ENCODE peak calls at places on chromosome 16, in four cellular contexts. J, I, Q and T are unnamed samples.

GRCh38 chr16:3058173-3059030 is 7.0 kb upstream of the IL32 start:
- DNase-seq in J (no peak), I (peak; percentile 41), Q (peak; percentile 55), T (peak; percentile 85)

GRCh38 chr16:54000361-54000760 is 286.2 kb downstream of the IRX3 start:
- DNase-seq in J (no peak), I (no peak), Q (no peak), T (no peak)

GRCh38 chr16:6081320-6081976 is 983.9 kb upstream of the EEF2KMT start:
- DNase-seq in J (no peak), I (no peak), Q (peak; percentile 48), T (no peak)

GRCh38 chr16:80924372-80924978 is 82.2 kb downstream of the CMC2 start:
- DNase-seq in J (no peak), I (no peak), Q (peak; percentile 41), T (peak; percentile 74)

GRCh38 chr16:88337538-88337937 is 45.2 kb upstream of the ZNF469 start:
- DNase-seq in J (no peak), I (no peak), Q (no peak), T (no peak)

GRCh38 chr16:65904361-65904760 is 462.1 kb upstream of the CDH5 start:
- DNase-seq in J (no peak), I (no peak), Q (no peak), T (no peak)

GRCh38 chr16:48003226-48003907 is 152.4 kb downstream of the ABCC12 start:
- DNase-seq in J (no peak), I (no peak), Q (no peak), T (no peak)

GRCh38 chr16:53775821-53776431 is 72.0 kb downstream of the FTO start:
- DNase-seq in J (no peak), I (peak; percentile 47), Q (no peak), T (no peak)

GRCh38 chr16:84503751-84504395 is 586 bp downstream of the MEAK7 start:
- DNase-seq in J (no peak), I (peak; percentile 41), Q (no peak), T (no peak)

GRCh38 chr16:85395913-85396878 is 216.9 kb upstream of the GSE1 start:
- DNase-seq in J (no peak), I (no peak), Q (peak; percentile 5), T (no peak)

GRCh38 chr16:12627394-12627793 is 176.3 kb downstream of the CPPED1 start:
- DNase-seq in J (no peak), I (no peak), Q (no peak), T (no peak)

GRCh38 chr16:2470234-2470601 is 879 bp upstream of the NTN3 start:
- DNase-seq in J (no peak), I (no peak), Q (no peak), T (no peak)

GRCh38 chr16:29913514-29913913 is 12.5 kb downstream of the KCTD13 start:
- DNase-seq in J (no peak), I (no peak), Q (no peak), T (no peak)

GRCh38 chr16:17083628-17084027 is 387.1 kb downstream of the XYLT1 start:
- DNase-seq in J (no peak), I (no peak), Q (no peak), T (no peak)

GRCh38 chr16:79628501-79628975 is 28.0 kb upstream of the MAF start:
- DNase-seq in J (no peak), I (no peak), Q (no peak), T (no peak)

GRCh38 chr16:22093952-22094351 is 1.6 kb downstream of the VWA3A start:
- DNase-seq in J (no peak), I (no peak), Q (no peak), T (no peak)

GRCh38 chr16:22098538-22099255 is 6.4 kb downstream of the VWA3A start:
- DNase-seq in J (no peak), I (no peak), Q (peak; percentile 23), T (peak; percentile 76)

GRCh38 chr16:22103371-22103890 is 11.1 kb downstream of the VWA3A start:
- DNase-seq in J (no peak), I (no peak), Q (no peak), T (no peak)

DNA sequence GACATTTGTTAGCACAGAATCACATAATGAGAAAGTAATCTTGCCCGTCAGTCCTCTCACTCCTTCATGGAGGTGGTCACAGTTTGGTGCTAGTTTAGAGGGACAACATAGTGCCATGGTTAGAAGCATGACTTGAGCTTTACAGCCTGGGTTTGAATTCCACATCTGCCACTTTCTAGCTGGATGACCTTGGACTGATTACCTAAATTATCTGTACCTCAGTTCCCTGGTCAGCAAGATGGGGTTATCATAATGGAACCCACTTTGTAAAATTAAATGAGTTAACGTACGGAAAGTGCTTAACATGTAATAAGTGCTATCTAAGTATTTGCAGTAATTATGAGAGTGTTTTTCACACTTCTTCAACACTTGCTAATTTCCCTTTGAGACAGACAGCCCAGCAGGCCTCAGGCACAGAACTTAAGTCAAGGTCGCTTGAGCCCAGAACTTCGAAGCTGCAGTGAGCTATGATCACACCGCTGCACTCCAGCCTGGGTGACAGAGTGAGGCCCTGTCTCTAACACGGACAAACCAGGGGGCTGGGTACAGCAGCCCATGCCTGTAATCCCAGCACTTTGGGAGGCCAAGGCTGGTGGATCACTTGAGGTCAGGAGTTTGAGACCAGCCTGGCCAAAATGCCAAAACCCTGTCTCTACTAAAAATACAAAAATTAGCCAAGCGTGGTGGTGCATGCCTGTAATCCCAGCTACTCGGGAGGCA is 7.1 kb downstream of the VWA3A start:
- DNase-seq in J (no peak), I (no peak), Q (no peak), T (no peak)
- TF ChIP-seq CTCF in J (no peak), I (no peak), Q (no peak), T (no peak)

GRCh38 chr16:50616386-50616785 is 64.7 kb downstream of the SNX20 start:
- DNase-seq in J (no peak), I (no peak), Q (no peak), T (no peak)
- TF ChIP-seq CTCF in J (no peak), I (no peak), Q (no peak), T (no peak)

GRCh38 chr16:89346869-89347268 is 129.4 kb downstream of the ZNF778 start:
- DNase-seq in J (no peak), I (no peak), Q (no peak), T (no peak)

GRCh38 chr16:89344846-89345577 is 127.5 kb downstream of the ZNF778 start:
- DNase-seq in J (no peak), I (no peak), Q (no peak), T (no peak)

GRCh38 chr16:89343501-89344291 is 126.2 kb downstream of the ZNF778 start:
- DNase-seq in J (no peak), I (no peak), Q (no peak), T (no peak)

GRCh38 chr16:89344314-89344828 is 126.9 kb downstream of the ZNF778 start:
- DNase-seq in J (no peak), I (no peak), Q (no peak), T (no peak)

DNA sequence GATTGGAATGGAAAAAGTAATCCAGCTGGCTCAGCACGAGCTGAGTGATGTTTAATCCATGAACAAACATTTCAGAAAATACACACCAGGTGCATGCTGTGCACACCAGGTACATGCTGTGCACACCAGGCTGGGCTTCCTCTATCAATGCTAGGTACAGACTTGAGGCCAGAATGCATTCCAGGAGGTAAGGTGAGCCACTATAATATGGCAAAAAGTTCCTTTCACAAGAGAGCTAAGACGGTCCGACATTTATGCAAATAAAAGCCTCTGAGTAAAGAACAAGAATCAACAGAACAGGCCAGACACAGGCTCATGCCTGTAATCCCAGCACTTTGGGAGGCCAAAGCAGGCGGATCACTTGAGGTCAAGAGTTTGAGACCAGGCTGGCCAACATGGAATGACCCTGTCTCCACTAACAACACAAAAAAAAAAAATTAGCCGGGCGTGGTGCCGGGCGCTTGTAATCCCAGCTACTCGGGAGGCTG is 128.2 kb downstream of the ZNF778 start:
- DNase-seq in J (no peak), I (no peak), Q (no peak), T (no peak)
- TF ChIP-seq CTCF in J (no peak), I (no peak), Q (no peak), T (no peak)

DNA sequence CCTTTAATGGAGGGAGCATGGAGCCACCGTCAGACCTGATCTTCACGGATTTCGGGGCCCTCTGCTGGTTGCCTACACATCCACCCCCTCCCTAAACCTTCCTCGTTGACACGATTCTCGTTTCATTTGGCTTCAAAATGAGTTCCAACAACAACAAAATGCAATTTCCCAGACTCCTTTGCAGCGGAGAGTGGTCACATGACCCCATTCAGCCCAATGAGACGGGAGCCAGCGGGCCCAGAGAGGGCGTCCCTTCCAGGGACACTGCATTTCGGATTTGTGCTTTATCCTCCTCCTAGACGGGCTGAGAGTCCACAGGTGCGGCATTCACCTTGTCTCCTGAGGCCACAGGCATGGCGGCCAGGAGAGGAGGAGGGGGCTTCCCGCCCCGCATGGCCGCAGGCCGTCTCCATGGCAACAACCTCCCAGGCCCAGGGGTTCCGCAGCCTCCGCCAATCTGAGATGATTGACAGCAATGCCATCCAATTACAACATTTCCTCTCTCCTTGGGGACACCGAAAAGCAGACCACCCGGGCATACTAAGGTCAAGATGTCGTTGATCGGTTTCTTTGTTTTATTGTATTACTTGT is 259.8 kb downstream of the C16orf95 start:
- DNase-seq in J (no peak), I (no peak), Q (no peak), T (no peak)
- TF ChIP-seq CTCF in J (no peak), I (no peak), Q (peak; percentile 17), T (no peak)

GRCh38 chr16:35391328-35391727 is 1931.9 kb downstream of the TP53TG3F start:
- DNase-seq in J (no peak), I (no peak), Q (peak; percentile 35), T (no peak)
- TF ChIP-seq CTCF in J (peak; percentile 46), I (no peak), Q (peak; percentile 70), T (peak; percentile 66)

GRCh38 chr16:51816929-51817328 is 665.9 kb upstream of the SALL1 start:
- DNase-seq in J (no peak), I (no peak), Q (no peak), T (no peak)

GRCh38 chr16:51814617-51815016 is 663.5 kb upstream of the SALL1 start:
- DNase-seq in J (no peak), I (no peak), Q (no peak), T (no peak)

GRCh38 chr16:51812945-51813344 is 661.9 kb upstream of the SALL1 start:
- DNase-seq in J (no peak), I (no peak), Q (no peak), T (no peak)

GRCh38 chr16:51815527-51815926 is 664.5 kb upstream of the SALL1 start:
- DNase-seq in J (no peak), I (no peak), Q (no peak), T (no peak)

DNA sequence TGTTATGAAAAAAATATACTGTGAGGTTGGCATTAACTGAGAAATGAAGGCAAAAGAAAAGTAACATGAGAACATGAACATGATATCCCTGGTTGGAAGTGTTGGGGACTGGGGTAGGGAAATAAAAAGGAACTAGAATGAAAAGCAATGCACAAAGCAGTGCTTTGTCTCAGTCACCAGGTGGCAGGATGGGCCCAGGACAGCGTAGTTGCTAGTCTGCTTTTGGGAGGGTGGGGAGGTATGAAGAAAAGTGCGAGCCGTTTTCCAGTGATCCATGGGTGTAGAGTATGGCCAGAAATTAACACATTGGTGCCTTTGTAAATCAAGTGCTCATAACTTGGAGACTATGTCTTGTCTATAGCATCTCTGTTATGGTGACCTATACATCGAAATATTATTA is 662.5 kb upstream of the SALL1 start:
- DNase-seq in J (no peak), I (no peak), Q (no peak), T (no peak)
- TF ChIP-seq CTCF in J (no peak), I (no peak), Q (peak; percentile 18), T (no peak)